ENCODE peak calls at places on chromosomes 12 and 14, in nine cellular contexts. One of them, this sample, is unnamed.

GRCh38 chr12:130097342-130097741 is 64.9 kb upstream of the FZD10 start:
- DNase-seq in GM10248: no peak
- DNase-seq in fibroblast of the aortic adventitia: no peak
- DNase-seq in GM12865: no peak
- DNase-seq in BE2C: no peak
- DNase-seq in fibroblast of mammary gland: no peak
- DNase-seq in astrocyte of the cerebellum: no peak
- DNase-seq in astrocyte of the spinal cord: no peak
- DNase-seq in choroid plexus epithelial cell: no peak
- DNase-seq in this sample: no peak

GRCh38 chr14:76806446-76806845 is 6.2 kb downstream of the ANGEL1 start:
- DNase-seq in GM10248: no peak
- DNase-seq in fibroblast of the aortic adventitia: no peak
- DNase-seq in GM12865: no peak
- DNase-seq in BE2C: no peak
- DNase-seq in fibroblast of mammary gland: no peak
- DNase-seq in astrocyte of the cerebellum: no peak
- DNase-seq in astrocyte of the spinal cord: no peak
- DNase-seq in choroid plexus epithelial cell: no peak
- DNase-seq in this sample: no peak

GRCh38 chr12:70254225-70254624 is 11.0 kb downstream of the CNOT2 start:
- DNase-seq in GM10248: no peak
- DNase-seq in fibroblast of the aortic adventitia: no peak
- DNase-seq in GM12865: no peak
- DNase-seq in BE2C: no peak
- DNase-seq in fibroblast of mammary gland: no peak
- DNase-seq in astrocyte of the cerebellum: no peak
- DNase-seq in astrocyte of the spinal cord: no peak
- DNase-seq in choroid plexus epithelial cell: no peak
- DNase-seq in this sample: no peak

GRCh38 chr12:10272466-10272865 is 35.2 kb upstream of the KLRD1 start:
- DNase-seq in GM10248: no peak
- DNase-seq in fibroblast of the aortic adventitia: no peak
- DNase-seq in GM12865: no peak
- DNase-seq in BE2C: no peak
- DNase-seq in fibroblast of mammary gland: no peak
- DNase-seq in astrocyte of the cerebellum: no peak
- DNase-seq in astrocyte of the spinal cord: no peak
- DNase-seq in choroid plexus epithelial cell: no peak
- DNase-seq in this sample: no peak

GRCh38 chr12:6708968-6709394 is 8.4 kb upstream of the PIANP start:
- DNase-seq in GM10248: no peak
- DNase-seq in fibroblast of the aortic adventitia: no peak
- DNase-seq in GM12865: no peak
- DNase-seq in BE2C: no peak
- DNase-seq in fibroblast of mammary gland: no peak
- DNase-seq in astrocyte of the cerebellum: no peak
- DNase-seq in astrocyte of the spinal cord: no peak
- DNase-seq in choroid plexus epithelial cell: no peak
- DNase-seq in this sample: no peak

GRCh38 chr12:72390146-72390545 is 118.0 kb downstream of the TRHDE start:
- DNase-seq in GM10248: no peak
- DNase-seq in fibroblast of the aortic adventitia: no peak
- DNase-seq in GM12865: no peak
- DNase-seq in BE2C: no peak
- DNase-seq in fibroblast of mammary gland: no peak
- DNase-seq in astrocyte of the cerebellum: no peak
- DNase-seq in astrocyte of the spinal cord: no peak
- DNase-seq in choroid plexus epithelial cell: no peak
- DNase-seq in this sample: no peak

GRCh38 chr12:68487721-68488309 is 122.9 kb upstream of the RAP1B start:
- DNase-seq in GM10248: peak
- DNase-seq in fibroblast of the aortic adventitia: no peak
- DNase-seq in GM12865: peak
- DNase-seq in BE2C: no peak
- DNase-seq in fibroblast of mammary gland: no peak
- DNase-seq in astrocyte of the cerebellum: no peak
- DNase-seq in astrocyte of the spinal cord: no peak
- DNase-seq in choroid plexus epithelial cell: no peak
- DNase-seq in this sample: peak

GRCh38 chr14:44912041-44912869 is 49.5 kb downstream of the KLHL28 start:
- DNase-seq in GM10248: no peak
- DNase-seq in fibroblast of the aortic adventitia: no peak
- DNase-seq in GM12865: no peak
- DNase-seq in BE2C: no peak
- DNase-seq in fibroblast of mammary gland: peak
- DNase-seq in astrocyte of the cerebellum: no peak
- DNase-seq in astrocyte of the spinal cord: no peak
- DNase-seq in choroid plexus epithelial cell: no peak
- DNase-seq in this sample: peak

GRCh38 chr12:132399092-132400010 is 70.0 kb upstream of the GALNT9 start:
- DNase-seq in GM10248: no peak
- DNase-seq in fibroblast of the aortic adventitia: no peak
- DNase-seq in GM12865: no peak
- DNase-seq in BE2C: no peak
- DNase-seq in fibroblast of mammary gland: no peak
- DNase-seq in astrocyte of the cerebellum: no peak
- DNase-seq in astrocyte of the spinal cord: no peak
- DNase-seq in choroid plexus epithelial cell: no peak
- DNase-seq in this sample: no peak

GRCh38 chr14:69693145-69693544 is 73.8 kb upstream of the SRSF5 start:
- DNase-seq in GM10248: peak
- DNase-seq in fibroblast of the aortic adventitia: no peak
- DNase-seq in GM12865: peak
- DNase-seq in BE2C: no peak
- DNase-seq in fibroblast of mammary gland: peak
- DNase-seq in astrocyte of the cerebellum: no peak
- DNase-seq in astrocyte of the spinal cord: no peak
- DNase-seq in choroid plexus epithelial cell: peak
- DNase-seq in this sample: no peak

GRCh38 chr12:52200783-52201519 is 9.1 kb upstream of the KRT80 start:
- DNase-seq in GM10248: no peak
- DNase-seq in fibroblast of the aortic adventitia: no peak
- DNase-seq in GM12865: no peak
- DNase-seq in BE2C: peak
- DNase-seq in fibroblast of mammary gland: no peak
- DNase-seq in astrocyte of the cerebellum: no peak
- DNase-seq in astrocyte of the spinal cord: no peak
- DNase-seq in choroid plexus epithelial cell: no peak
- DNase-seq in this sample: no peak

GRCh38 chr14:77025744-77026165 is 2.8 kb downstream of the IRF2BPL start:
- DNase-seq in GM10248: no peak
- DNase-seq in fibroblast of the aortic adventitia: no peak
- DNase-seq in GM12865: no peak
- DNase-seq in BE2C: peak
- DNase-seq in fibroblast of mammary gland: no peak
- DNase-seq in astrocyte of the cerebellum: no peak
- DNase-seq in astrocyte of the spinal cord: no peak
- DNase-seq in choroid plexus epithelial cell: no peak
- DNase-seq in this sample: peak

GRCh38 chr14:92945959-92946846 is 23.3 kb downstream of the CHGA start:
- DNase-seq in GM10248: no peak
- DNase-seq in fibroblast of the aortic adventitia: peak
- DNase-seq in GM12865: no peak
- DNase-seq in BE2C: peak
- DNase-seq in fibroblast of mammary gland: peak
- DNase-seq in astrocyte of the cerebellum: no peak
- DNase-seq in astrocyte of the spinal cord: peak
- DNase-seq in choroid plexus epithelial cell: peak
- DNase-seq in this sample: no peak

GRCh38 chr12:23884909-23885308 is 64.6 kb downstream of the SOX5 start:
- DNase-seq in GM10248: no peak
- DNase-seq in fibroblast of the aortic adventitia: no peak
- DNase-seq in GM12865: no peak
- DNase-seq in BE2C: peak
- DNase-seq in fibroblast of mammary gland: no peak
- DNase-seq in astrocyte of the cerebellum: no peak
- DNase-seq in astrocyte of the spinal cord: no peak
- DNase-seq in choroid plexus epithelial cell: no peak
- DNase-seq in this sample: no peak

GRCh38 chr12:23885396-23885795 is 64.1 kb downstream of the SOX5 start:
- DNase-seq in GM10248: no peak
- DNase-seq in fibroblast of the aortic adventitia: no peak
- DNase-seq in GM12865: no peak
- DNase-seq in BE2C: no peak
- DNase-seq in fibroblast of mammary gland: no peak
- DNase-seq in astrocyte of the cerebellum: no peak
- DNase-seq in astrocyte of the spinal cord: no peak
- DNase-seq in choroid plexus epithelial cell: no peak
- DNase-seq in this sample: no peak

DNA sequence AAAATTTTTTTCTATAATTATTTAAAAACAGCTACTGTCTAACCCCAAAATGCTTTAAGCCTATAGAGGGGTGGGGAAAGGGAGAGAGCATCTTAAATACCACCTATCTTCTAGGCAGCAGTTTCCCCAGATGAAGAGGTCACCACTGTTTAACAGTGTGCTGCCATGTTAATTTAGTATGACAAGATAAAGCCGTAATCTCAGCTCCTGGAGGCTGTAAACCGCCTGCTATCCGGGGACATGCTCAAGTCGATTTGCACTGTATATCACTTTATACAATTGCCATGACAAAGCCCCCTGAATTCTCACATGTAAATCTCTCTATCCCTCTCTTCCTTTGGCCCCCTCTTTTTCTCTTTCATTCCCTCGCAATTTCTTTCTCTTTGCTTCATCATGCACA is 68.5 kb downstream of the SOX5 start:
- DNase-seq in GM10248: no peak
- DNase-seq in fibroblast of the aortic adventitia: no peak
- DNase-seq in GM12865: no peak
- DNase-seq in BE2C: no peak
- DNase-seq in fibroblast of mammary gland: no peak
- DNase-seq in astrocyte of the cerebellum: no peak
- DNase-seq in astrocyte of the spinal cord: no peak
- DNase-seq in choroid plexus epithelial cell: no peak
- DNase-seq in this sample: no peak
- TF ChIP-seq CTCF in GM10248: no peak
- TF ChIP-seq CTCF in fibroblast of the aortic adventitia: no peak
- TF ChIP-seq CTCF in GM12865: no peak
- TF ChIP-seq CTCF in BE2C: no peak
- TF ChIP-seq CTCF in fibroblast of mammary gland: no peak
- TF ChIP-seq CTCF in astrocyte of the cerebellum: no peak
- TF ChIP-seq CTCF in astrocyte of the spinal cord: no peak
- TF ChIP-seq CTCF in choroid plexus epithelial cell: no peak
- TF ChIP-seq CTCF in this sample: no peak

DNA sequence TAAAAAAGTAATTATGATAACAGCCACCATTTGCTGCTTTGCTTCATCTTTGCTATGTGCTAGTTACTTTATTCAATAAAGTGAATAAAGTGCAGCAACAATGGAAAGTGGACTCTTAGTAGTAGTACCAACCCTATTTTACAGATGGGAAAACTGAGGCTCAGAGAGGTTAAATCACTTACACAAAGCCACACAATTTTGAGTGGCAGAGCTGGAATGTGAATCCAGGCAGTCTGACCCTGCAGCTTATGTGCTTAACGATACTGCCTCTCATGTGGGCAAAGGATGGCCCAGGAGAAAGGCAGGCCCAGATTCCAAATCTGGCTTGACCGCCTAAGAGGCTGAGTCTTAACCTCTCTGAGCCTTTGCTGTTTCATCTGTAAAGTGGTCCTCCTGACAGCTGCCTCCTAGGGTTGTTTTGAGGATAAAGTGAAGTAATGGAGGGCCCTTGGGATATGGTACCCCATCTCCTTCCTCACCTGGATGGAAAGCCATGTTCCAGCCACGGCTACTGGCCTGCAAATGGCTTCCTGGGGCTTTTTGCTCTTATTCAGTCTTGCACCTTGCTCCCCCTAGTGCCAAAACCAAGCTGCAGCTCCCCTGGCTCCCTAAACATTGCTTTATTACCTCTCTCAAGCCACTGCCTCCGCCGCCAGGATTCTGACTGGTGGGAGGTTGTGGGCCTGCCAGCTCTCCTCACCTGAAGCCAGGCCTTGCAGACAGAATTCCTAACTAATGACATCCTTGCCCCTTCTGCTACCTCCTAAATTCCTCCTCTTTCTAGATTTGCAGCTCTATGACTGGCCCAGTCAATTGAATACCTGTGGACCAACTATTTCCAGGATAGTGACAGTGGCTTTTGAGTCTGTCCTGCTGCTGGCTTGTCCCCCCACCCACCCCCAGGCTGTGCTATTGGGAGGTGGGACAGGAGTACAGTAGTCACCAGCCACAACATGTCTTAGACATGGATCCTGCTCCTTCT is 283.3 kb upstream of the PWP1 start:
- DNase-seq in GM10248: peak
- DNase-seq in fibroblast of the aortic adventitia: peak
- DNase-seq in GM12865: peak
- DNase-seq in BE2C: peak
- DNase-seq in fibroblast of mammary gland: peak
- DNase-seq in astrocyte of the cerebellum: peak
- DNase-seq in astrocyte of the spinal cord: peak
- DNase-seq in choroid plexus epithelial cell: peak
- DNase-seq in this sample: peak
- TF ChIP-seq CTCF in GM10248: peak
- TF ChIP-seq CTCF in fibroblast of the aortic adventitia: peak
- TF ChIP-seq CTCF in GM12865: peak
- TF ChIP-seq CTCF in BE2C: peak
- TF ChIP-seq CTCF in fibroblast of mammary gland: peak
- TF ChIP-seq CTCF in astrocyte of the cerebellum: peak
- TF ChIP-seq CTCF in astrocyte of the spinal cord: peak
- TF ChIP-seq CTCF in choroid plexus epithelial cell: peak
- TF ChIP-seq CTCF in this sample: peak

DNA sequence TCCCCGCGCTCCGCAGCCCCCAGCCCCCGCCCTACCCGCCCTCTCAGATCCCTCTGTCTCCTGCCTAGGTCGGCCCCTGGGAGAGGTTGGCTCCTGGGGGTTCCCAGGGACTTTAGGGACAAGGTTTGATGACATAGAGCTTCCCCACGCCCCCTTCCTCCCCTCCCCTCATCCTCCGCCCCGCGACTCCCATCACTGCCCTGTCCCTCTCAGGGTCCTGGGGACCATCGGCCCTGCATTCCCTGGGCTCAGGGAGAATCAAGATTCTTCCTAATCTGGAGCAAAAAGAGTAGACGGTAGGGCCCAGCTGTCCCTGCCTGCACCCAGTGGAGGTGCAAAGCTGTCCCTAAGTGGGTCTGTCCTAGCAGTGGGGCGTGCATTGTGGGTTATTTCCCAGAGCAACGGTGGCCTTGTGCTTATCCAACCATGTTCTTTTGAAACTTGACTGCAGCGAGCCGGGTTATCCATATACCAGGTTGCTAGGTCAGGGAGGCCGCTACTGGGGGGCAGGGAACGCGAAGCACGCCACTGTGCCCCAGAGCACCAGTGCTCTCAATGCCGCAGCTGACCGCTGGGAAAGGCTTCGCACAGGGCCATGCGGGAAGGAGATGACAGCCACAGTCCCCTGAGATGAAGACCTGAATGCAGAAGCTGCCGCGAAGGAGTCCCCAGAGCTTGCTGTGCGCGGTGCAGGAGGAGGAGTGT is 124.4 kb upstream of the PRMT8 start:
- DNase-seq in GM10248: no peak
- DNase-seq in fibroblast of the aortic adventitia: no peak
- DNase-seq in GM12865: no peak
- DNase-seq in BE2C: no peak
- DNase-seq in fibroblast of mammary gland: no peak
- DNase-seq in astrocyte of the cerebellum: no peak
- DNase-seq in astrocyte of the spinal cord: no peak
- DNase-seq in choroid plexus epithelial cell: no peak
- DNase-seq in this sample: peak
- TF ChIP-seq CTCF in GM10248: no peak
- TF ChIP-seq CTCF in fibroblast of the aortic adventitia: no peak
- TF ChIP-seq CTCF in GM12865: no peak
- TF ChIP-seq CTCF in BE2C: no peak
- TF ChIP-seq CTCF in fibroblast of mammary gland: no peak
- TF ChIP-seq CTCF in astrocyte of the cerebellum: no peak
- TF ChIP-seq CTCF in astrocyte of the spinal cord: no peak
- TF ChIP-seq CTCF in choroid plexus epithelial cell: no peak
- TF ChIP-seq CTCF in this sample: no peak

GRCh38 chr12:41980390-41980789 is 164.3 kb downstream of the GXYLT1 start:
- DNase-seq in GM10248: no peak
- DNase-seq in fibroblast of the aortic adventitia: no peak
- DNase-seq in GM12865: no peak
- DNase-seq in BE2C: no peak
- DNase-seq in fibroblast of mammary gland: no peak
- DNase-seq in astrocyte of the cerebellum: no peak
- DNase-seq in astrocyte of the spinal cord: no peak
- DNase-seq in choroid plexus epithelial cell: no peak
- DNase-seq in this sample: no peak
- TF ChIP-seq CTCF in GM10248: no peak
- TF ChIP-seq CTCF in fibroblast of the aortic adventitia: no peak
- TF ChIP-seq CTCF in GM12865: no peak
- TF ChIP-seq CTCF in BE2C: no peak
- TF ChIP-seq CTCF in fibroblast of mammary gland: no peak
- TF ChIP-seq CTCF in astrocyte of the cerebellum: no peak
- TF ChIP-seq CTCF in astrocyte of the spinal cord: no peak
- TF ChIP-seq CTCF in choroid plexus epithelial cell: no peak
- TF ChIP-seq CTCF in this sample: no peak